ENCODE peak calls at places on chromosome 6, in five cellular contexts. O is ascending aorta, H is neural crest cell, G is astrocyte, D is RWPE1. A is an unnamed sample.

GRCh38 chr6:13378669-13379590 is 50.6 kb upstream of the TBC1D7 start:
- DNase-seq in H (no peak), G (no peak), O (no peak), D (no peak), A (no peak)

GRCh38 chr6:138493413-138493812 is 5.9 kb downstream of the NHSL1 start:
- DNase-seq in H (no peak), D (peak; percentile 66), G (peak; percentile 88), O (no peak), A (no peak)

GRCh38 chr6:112560651-112561050 is 213.5 kb downstream of the RFPL4B start:
- DNase-seq in H (no peak), D (no peak), O (no peak), G (no peak), A (no peak)

GRCh38 chr6:119347466-119348307 is 1.9 kb downstream of the MAN1A1 start:
- DNase-seq in D (no peak), H (no peak), O (peak; percentile 72), G (no peak), A (no peak)

GRCh38 chr6:146709036-146709622 is 110.4 kb downstream of the ADGB start:
- DNase-seq in D (no peak), G (no peak), H (no peak), O (no peak), A (no peak)

GRCh38 chr6:78062993-78063392 is 410.2 kb downstream of the MEI4 start:
- DNase-seq in H (no peak), G (no peak), D (no peak), O (no peak), A (no peak)

GRCh38 chr6:33426590-33427563 is 7.0 kb downstream of the SYNGAP1 start:
- DNase-seq in G (no peak), H (no peak), D (no peak), O (no peak), A (no peak)

GRCh38 chr6:170444056-170444505 is 109.0 kb downstream of the PSMB1 start:
- DNase-seq in O (peak; percentile 51), H (no peak), D (no peak), G (no peak), A (no peak)

GRCh38 chr6:163834226-163834970 is 419.9 kb downstream of the QKI start:
- DNase-seq in D (no peak), O (no peak), G (no peak), H (no peak), A (no peak)

GRCh38 chr6:21527731-21528130 is 65.8 kb upstream of the SOX4 start:
- DNase-seq in D (no peak), G (no peak), O (no peak), H (no peak), A (no peak)

GRCh38 chr6:35294308-35294945 is 3.2 kb upstream of the DEF6 start:
- DNase-seq in D (peak; percentile 44), O (no peak), H (peak; percentile 20), G (no peak), A (no peak)

GRCh38 chr6:162644153-162644552 is 83.4 kb downstream of the PRKN start:
- DNase-seq in D (no peak), H (no peak), G (no peak), O (no peak), A (no peak)

GRCh38 chr6:154796484-154796883 is 63.3 kb downstream of the SCAF8 start:
- DNase-seq in G (no peak), O (no peak), D (no peak), H (no peak), A (no peak)

GRCh38 chr6:54291738-54292137 is 16.5 kb upstream of the TINAG start:
- DNase-seq in O (no peak), H (no peak), G (peak; percentile 90), D (peak; percentile 50), A (no peak)

GRCh38 chr6:85460154-85460950 is 10.5 kb downstream of the NT5E start:
- DNase-seq in D (no peak), O (no peak), G (no peak), H (no peak), A (no peak)
- TF ChIP-seq CTCF in D (no peak), O (no peak), G (no peak), H (no peak), A (no peak)

DNA sequence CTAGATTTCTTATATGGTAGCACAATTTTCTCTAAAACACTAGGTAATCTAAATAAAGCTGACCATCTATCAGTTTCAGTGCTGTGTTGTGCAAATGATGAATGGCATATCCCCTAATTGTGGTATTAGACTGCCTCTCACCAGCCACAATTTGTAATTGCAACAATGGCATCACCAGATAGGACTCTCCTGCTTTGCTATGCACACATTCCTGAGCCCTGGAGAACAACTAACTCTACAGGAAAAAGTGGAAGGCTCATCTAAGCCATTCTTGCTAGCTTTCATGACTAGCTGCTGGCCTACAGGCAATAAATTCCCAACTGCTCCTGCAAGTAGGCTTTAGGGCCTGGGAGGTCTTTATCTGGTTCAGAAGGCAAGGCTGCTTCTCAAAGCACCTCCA is 974.1 kb downstream of the EYS start:
- DNase-seq in G (no peak), D (peak; percentile 1), H (no peak), O (no peak), A (no peak)
- TF ChIP-seq CTCF in G (peak; percentile 3), D (no peak), H (no peak), O (no peak), A (no peak)

GRCh38 chr6:106187424-106187982 is 101.4 kb downstream of the PRDM1 start:
- DNase-seq in H (no peak), D (no peak), G (no peak), O (no peak), A (no peak)
- TF ChIP-seq CTCF in H (no peak), D (no peak), G (no peak), O (no peak), A (no peak)

GRCh38 chr6:11806561-11807317 is 28.1 kb upstream of the ADTRP start:
- DNase-seq in D (no peak), H (no peak), O (no peak), G (no peak), A (no peak)
- TF ChIP-seq CTCF in D (no peak), H (no peak), O (no peak), G (no peak), A (no peak)

GRCh38 chr6:46655803-46656202 is 3.0 kb downstream of the SLC25A27 start:
- DNase-seq in H (peak; percentile 38), D (no peak), O (no peak), G (no peak), A (no peak)
- TF ChIP-seq CTCF in H (peak; percentile 63), D (no peak), O (no peak), G (peak; percentile 31), A (no peak)